ENCODE peak calls at places on chromosomes 1 and 21, in six cellular contexts. X, G, M, C, P and O are unnamed samples.

GRCh38 chr1:41611068-41611931 is 126.8 kb upstream of the EDN2 start:
- DNase-seq in M (no peak), P (no peak), X (no peak), G (no peak), C (no peak), O (no peak)

GRCh38 chr1:40939320-40940059 is 40.0 kb upstream of the CTPS1 start:
- DNase-seq in X (peak; percentile 66), M (no peak), P (no peak), C (no peak), G (peak; percentile 48), O (no peak)

GRCh38 chr1:186301448-186301847 is 73.6 kb downstream of the TPR start:
- DNase-seq in C (no peak), G (no peak), P (no peak), M (no peak), X (no peak), O (no peak)

GRCh38 chr1:167221804-167222610 is 1.3 kb downstream of the POU2F1 start:
- DNase-seq in M (peak; percentile 61), X (peak; percentile 74), C (no peak), G (peak; percentile 67), P (peak; percentile 82), O (peak; percentile 59)

GRCh38 chr1:167052389-167052788 is 37.8 kb downstream of the GPA33 start:
- DNase-seq in M (no peak), G (no peak), P (no peak), C (peak; percentile 38), X (no peak), O (no peak)

GRCh38 chr21:41418393-41418792 is 7.6 kb upstream of the MX1 start:
- DNase-seq in X (no peak), C (no peak), M (no peak), P (no peak), G (no peak), O (no peak)

GRCh38 chr1:47931395-47931794 is 65.8 kb downstream of the TRABD2B start:
- DNase-seq in C (no peak), G (no peak), X (peak; percentile 20), M (no peak), P (no peak), O (no peak)

GRCh38 chr21:35227774-35228173 is 178.7 kb upstream of the RUNX1 start:
- DNase-seq in C (no peak), G (no peak), X (no peak), P (peak; percentile 68), M (no peak), O (no peak)

GRCh38 chr1:15364740-15365139 is 44.9 kb upstream of the EFHD2 start:
- DNase-seq in C (no peak), X (no peak), P (no peak), M (no peak), G (no peak), O (no peak)

GRCh38 chr21:29654855-29655254 is 284.9 kb downstream of the GRIK1 start:
- DNase-seq in G (no peak), C (no peak), M (no peak), P (no peak), X (no peak), O (no peak)

GRCh38 chr1:119687391-119688079 is 24.2 kb upstream of the PHGDH start:
- DNase-seq in M (no peak), X (no peak), C (no peak), G (no peak), P (no peak), O (no peak)

GRCh38 chr1:111236379-111236778 is 8.9 kb downstream of the CHI3L2 start:
- DNase-seq in M (no peak), X (no peak), P (no peak), C (no peak), G (no peak), O (no peak)

GRCh38 chr1:229694053-229694693 is 68.1 kb downstream of the URB2 start:
- DNase-seq in M (no peak), G (no peak), P (no peak), C (no peak), X (peak; percentile 76), O (no peak)

GRCh38 chr1:167082511-167083027 is 7.6 kb downstream of the GPA33 start:
- DNase-seq in X (no peak), C (no peak), P (no peak), M (no peak), G (peak; percentile 32), O (no peak)

GRCh38 chr1:160774886-160775719 is 20.9 kb upstream of the LY9 start:
- DNase-seq in P (no peak), M (no peak), C (no peak), G (no peak), X (no peak), O (no peak)

GRCh38 chr1:167722152-167722869 is 529 bp downstream of the MPZL1 start:
- DNase-seq in P (peak; percentile 51), G (peak; percentile 52), C (no peak), X (peak; percentile 39), M (no peak), O (no peak)

GRCh38 chr1:160342520-160342919 is 530 bp downstream of the COPA start:
- DNase-seq in M (peak; percentile 57), X (peak; percentile 37), C (no peak), P (no peak), G (no peak), O (no peak)

GRCh38 chr1:23718482-23718881 is 24.8 kb upstream of the ELOA start:
- DNase-seq in X (peak; percentile 64), M (no peak), P (no peak), C (peak; percentile 59), G (no peak), O (no peak)

GRCh38 chr1:19067187-19067911 is 110.9 kb upstream of the IFFO2 start:
- DNase-seq in C (no peak), M (no peak), P (no peak), X (peak; percentile 54), G (peak; percentile 78), O (no peak)

GRCh38 chr1:112388436-112388835 is 7.6 kb upstream of the CTTNBP2NL start:
- DNase-seq in X (peak; percentile 71), M (no peak), G (no peak), C (no peak), P (no peak), O (no peak)

GRCh38 chr1:150061632-150062101 is 5.9 kb upstream of the VPS45 start:
- DNase-seq in C (no peak), X (peak; percentile 91), G (no peak), M (no peak), P (no peak), O (no peak)

GRCh38 chr21:46041183-46041582 is 56.7 kb upstream of the COL6A2 start:
- DNase-seq in X (no peak), M (no peak), C (no peak), G (no peak), P (no peak), O (no peak)

GRCh38 chr1:179251675-179252074 is 22.2 kb upstream of the ABL2 start:
- DNase-seq in G (no peak), X (peak; percentile 54), C (no peak), P (no peak), M (no peak), O (no peak)

GRCh38 chr1:184945034-184945433 is 29.3 kb downstream of the NIBAN1 start:
- DNase-seq in C (no peak), M (no peak), X (peak; percentile 13), G (no peak), P (peak; percentile 41), O (no peak)

GRCh38 chr1:97340951-97341350 is 579.9 kb downstream of the DPYD start:
- DNase-seq in X (peak; percentile 89), M (no peak), G (no peak), C (no peak), P (no peak), O (no peak)

GRCh38 chr1:177944673-177945014 is 25.2 kb downstream of the SEC16B start:
- DNase-seq in G (no peak), M (no peak), P (no peak), C (no peak), X (no peak), O (no peak)

GRCh38 chr1:62286778-62287224 is 32.4 kb downstream of the KANK4 start:
- DNase-seq in G (no peak), X (peak; percentile 8), M (no peak), C (peak; percentile 36), P (no peak), O (no peak)